ENCODE peak calls at places on chromosomes 6 and 20, in nine cellular contexts. W, J, H, P, M, A, L, Z and T are unnamed samples.

GRCh38 chr20:18728165-18728866 is 85.3 kb upstream of the SCP2D1 start:
- ATAC-seq in W (peak), J (no peak), H (no peak), P (no peak), M (peak), A (no peak), L (no peak), Z (no peak), T (peak)

GRCh38 chr6:150971230-150971629 is 105.7 kb downstream of the MTHFD1L start:
- ATAC-seq in W (no peak), J (no peak), H (no peak), P (no peak), M (no peak), A (no peak), L (no peak), Z (no peak), T (no peak)

GRCh38 chr20:50562262-50562701 is 52.1 kb downstream of the PTPN1 start:
- ATAC-seq in W (no peak), J (no peak), H (no peak), P (peak), M (no peak), A (peak), L (no peak), Z (peak), T (no peak)

GRCh38 chr20:38201356-38201755 is 36.3 kb upstream of the TGM2 start:
- ATAC-seq in W (peak), J (no peak), H (no peak), P (no peak), M (no peak), A (peak), L (no peak), Z (no peak), T (no peak)

GRCh38 chr6:44739163-44739562 is 351.7 kb downstream of the CDC5L start:
- ATAC-seq in W (no peak), J (no peak), H (no peak), P (no peak), M (no peak), A (no peak), L (no peak), Z (no peak), T (no peak)

GRCh38 chr6:79048611-79049010 is 29.4 kb downstream of the PHIP start:
- ATAC-seq in W (no peak), J (peak), H (no peak), P (peak), M (no peak), A (no peak), L (no peak), Z (no peak), T (no peak)

GRCh38 chr6:93136111-93136510 is 283.2 kb downstream of the EPHA7 start:
- ATAC-seq in W (no peak), J (no peak), H (no peak), P (no peak), M (no peak), A (no peak), L (no peak), Z (no peak), T (no peak)

GRCh38 chr6:3427740-3428085 is 29.1 kb downstream of the SLC22A23 start:
- ATAC-seq in W (peak), J (no peak), H (no peak), P (peak), M (no peak), A (peak), L (no peak), Z (peak), T (no peak)

GRCh38 chr20:49821850-49822249 is 9.2 kb downstream of the SLC9A8 start:
- ATAC-seq in W (no peak), J (peak), H (no peak), P (peak), M (no peak), A (peak), L (no peak), Z (peak), T (no peak)

GRCh38 chr6:24744911-24745310 is 26.0 kb upstream of the C6orf62 start:
- ATAC-seq in W (peak), J (no peak), H (no peak), P (no peak), M (no peak), A (peak), L (no peak), Z (peak), T (no peak)

GRCh38 chr6:44143731-44144130 is 14.9 kb upstream of the CAPN11 start:
- ATAC-seq in W (no peak), J (no peak), H (no peak), P (no peak), M (no peak), A (no peak), L (no peak), Z (no peak), T (no peak)

GRCh38 chr6:168209420-168209819 is 110.2 kb downstream of the DACT2 start:
- ATAC-seq in W (no peak), J (no peak), H (no peak), P (no peak), M (no peak), A (no peak), L (no peak), Z (no peak), T (no peak)

GRCh38 chr20:24535956-24536730 is 66.7 kb downstream of the SYNDIG1 start:
- ATAC-seq in W (no peak), J (no peak), H (no peak), P (no peak), M (no peak), A (no peak), L (no peak), Z (no peak), T (no peak)

GRCh38 chr6:53312355-53312754 is 36.4 kb downstream of the ELOVL5 start:
- ATAC-seq in W (peak), J (peak), H (peak), P (no peak), M (peak), A (peak), L (peak), Z (no peak), T (no peak)

GRCh38 chr6:89050697-89051096 is 29.9 kb upstream of the PNRC1 start:
- ATAC-seq in W (peak), J (no peak), H (peak), P (no peak), M (no peak), A (peak), L (no peak), Z (no peak), T (peak)

GRCh38 chr6:120935007-120935406 is 399.3 kb downstream of the TBC1D32 start:
- ATAC-seq in W (no peak), J (no peak), H (no peak), P (no peak), M (no peak), A (no peak), L (no peak), Z (no peak), T (no peak)